ENCODE peak calls at places on chromosomes 5 and 9, in ten cellular contexts. X is body of pancreas, L is ovary, J is fibroblast of mammary gland, Y is astrocyte of the spinal cord, C is keratinocyte, U is fibroblast of the aortic adventitia, D is sigmoid colon, N is heart right ventricle, E is fibroblast of lung. R is an unnamed sample.

GRCh38 chr9:137158625-137159024 is 11.2 kb downstream of the LRRC26 start:
- DNase-seq in U (no peak), N (no peak), J (no peak), C (no peak), E (no peak), D (no peak), X (no peak), L (no peak), Y (no peak), R (no peak)

GRCh38 chr5:143650296-143650695 is 161.7 kb upstream of the HMHB1 start:
- DNase-seq in J (peak; percentile 26), L (no peak), N (no peak), E (no peak), Y (no peak), X (no peak), C (no peak), D (no peak), U (peak; percentile 53), R (no peak)

GRCh38 chr5:3187846-3188425 is 407.7 kb upstream of the IRX1 start:
- DNase-seq in J (no peak), U (no peak), C (no peak), D (no peak), N (no peak), Y (no peak), L (no peak), E (no peak), X (no peak), R (no peak)

GRCh38 chr9:76987594-76988200 is 31.8 kb upstream of the FOXB2 start:
- DNase-seq in E (peak; percentile 32), J (peak; percentile 71), N (no peak), X (peak; percentile 19), U (peak; percentile 65), Y (peak; percentile 43), C (no peak), L (no peak), D (no peak), R (peak; percentile 71)

GRCh38 chr5:65128226-65128625 is 353.5 kb downstream of the ADAMTS6 start:
- DNase-seq in N (no peak), J (no peak), U (no peak), L (no peak), E (peak; percentile 58), X (no peak), C (no peak), Y (peak; percentile 22), D (no peak), R (no peak)

GRCh38 chr5:151095341-151096000 is 14.6 kb upstream of the TNIP1 start:
- DNase-seq in D (no peak), N (peak; percentile 55), C (no peak), X (peak; percentile 90), E (peak; percentile 21), L (peak; percentile 74), U (no peak), J (peak; percentile 33), Y (peak; percentile 17), R (no peak)

GRCh38 chr5:172953776-172954189 is 5.4 kb upstream of the RPL26L1 start:
- DNase-seq in N (no peak), U (peak; percentile 96), J (peak; percentile 95), D (no peak), X (no peak), Y (peak; percentile 79), E (peak; percentile 99), L (no peak), C (no peak), R (no peak)

GRCh38 chr9:29751220-29751619 is 2177.9 kb upstream of the C9orf72 start:
- DNase-seq in X (no peak), L (no peak), C (no peak), J (no peak), Y (no peak), U (no peak), D (no peak), E (no peak), N (no peak), R (no peak)

GRCh38 chr9:114085404-114085803 is 7.3 kb upstream of the AMBP start:
- DNase-seq in L (no peak), X (no peak), N (no peak), D (peak; percentile 48), E (no peak), J (no peak), C (no peak), U (no peak), Y (no peak), R (no peak)

GRCh38 chr5:176530406-176530982 is 6.7 kb downstream of the RNF44 start:
- DNase-seq in U (no peak), L (peak; percentile 34), Y (no peak), E (no peak), N (no peak), J (no peak), C (no peak), X (no peak), D (no peak), R (no peak)

GRCh38 chr5:1727571-1727970 is 72.1 kb downstream of the MRPL36 start:
- DNase-seq in N (no peak), C (no peak), Y (no peak), D (peak; percentile 57), J (no peak), L (no peak), U (no peak), E (no peak), X (no peak), R (no peak)

GRCh38 chr5:50724262-50724661 is 57.8 kb downstream of the PARP8 start:
- DNase-seq in X (no peak), J (no peak), U (no peak), E (no peak), N (no peak), C (no peak), L (no peak), D (no peak), Y (no peak), R (no peak)

DNA sequence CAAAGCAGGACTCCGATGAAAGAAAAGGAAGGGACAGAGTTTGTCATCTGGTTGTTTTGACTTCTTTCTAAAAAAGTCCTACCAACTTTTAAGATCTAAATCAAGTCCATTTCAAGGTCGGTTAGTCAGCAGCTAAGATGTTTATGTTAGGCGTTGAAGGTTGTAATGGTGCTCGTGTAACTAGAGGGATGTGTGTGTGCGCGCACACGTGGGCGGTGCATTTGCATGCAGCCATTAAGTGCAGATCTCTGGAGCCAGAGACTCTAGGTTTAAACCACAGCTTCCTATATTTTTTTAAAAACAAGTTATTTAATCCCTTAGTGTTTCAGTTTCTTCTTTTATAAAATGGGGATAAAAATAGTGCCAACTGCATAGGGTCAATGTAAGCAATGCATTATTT is 77.0 kb upstream of the SMIM32 start:
- DNase-seq in U (no peak), X (no peak), L (no peak), E (no peak), D (no peak), Y (no peak), J (no peak), C (no peak), N (no peak), R (no peak)
- H3K4me3 ChIP-seq in U (no peak overlapping the region), X (no peak overlapping the region), L (no peak overlapping the region), E (no peak overlapping the region), D (no peak overlapping the region), Y (no peak overlapping the region), J (no peak overlapping the region), C (no peak overlapping the region), N (no peak overlapping the region), R (no peak overlapping the region)

GRCh38 chr9:99241106-99241505 is 19.0 kb downstream of the SEC61B start:
- DNase-seq in E (no peak), L (no peak), Y (no peak), C (no peak), J (no peak), D (no peak), U (no peak), X (no peak), N (no peak), R (no peak)
- TF ChIP-seq CTCF in E (no peak), L (no peak), Y (no peak), C (no peak), J (no peak), D (no peak), U (no peak), X (no peak), N (no peak), R (no peak)

GRCh38 chr5:17400724-17401508 is 97.1 kb upstream of the TAF11L2 start:
- DNase-seq in U (no peak), D (no peak), X (no peak), N (no peak), Y (no peak), L (no peak), C (no peak), J (no peak), E (no peak), R (no peak)

GRCh38 chr5:17401509-17402290 is 96.3 kb upstream of the TAF11L2 start:
- DNase-seq in N (no peak), J (no peak), X (no peak), E (no peak), C (no peak), L (no peak), U (no peak), Y (no peak), D (no peak), R (peak; percentile 84)

GRCh38 chr5:17398866-17399835 is 98.9 kb upstream of the TAF11L2 start:
- DNase-seq in J (no peak), D (no peak), Y (no peak), C (no peak), N (no peak), U (no peak), E (no peak), L (no peak), X (no peak), R (no peak)

GRCh38 chr5:17399931-17400330 is 98.1 kb upstream of the TAF11L2 start:
- DNase-seq in J (no peak), C (no peak), E (no peak), U (no peak), D (no peak), Y (no peak), L (no peak), X (no peak), N (no peak), R (no peak)

DNA sequence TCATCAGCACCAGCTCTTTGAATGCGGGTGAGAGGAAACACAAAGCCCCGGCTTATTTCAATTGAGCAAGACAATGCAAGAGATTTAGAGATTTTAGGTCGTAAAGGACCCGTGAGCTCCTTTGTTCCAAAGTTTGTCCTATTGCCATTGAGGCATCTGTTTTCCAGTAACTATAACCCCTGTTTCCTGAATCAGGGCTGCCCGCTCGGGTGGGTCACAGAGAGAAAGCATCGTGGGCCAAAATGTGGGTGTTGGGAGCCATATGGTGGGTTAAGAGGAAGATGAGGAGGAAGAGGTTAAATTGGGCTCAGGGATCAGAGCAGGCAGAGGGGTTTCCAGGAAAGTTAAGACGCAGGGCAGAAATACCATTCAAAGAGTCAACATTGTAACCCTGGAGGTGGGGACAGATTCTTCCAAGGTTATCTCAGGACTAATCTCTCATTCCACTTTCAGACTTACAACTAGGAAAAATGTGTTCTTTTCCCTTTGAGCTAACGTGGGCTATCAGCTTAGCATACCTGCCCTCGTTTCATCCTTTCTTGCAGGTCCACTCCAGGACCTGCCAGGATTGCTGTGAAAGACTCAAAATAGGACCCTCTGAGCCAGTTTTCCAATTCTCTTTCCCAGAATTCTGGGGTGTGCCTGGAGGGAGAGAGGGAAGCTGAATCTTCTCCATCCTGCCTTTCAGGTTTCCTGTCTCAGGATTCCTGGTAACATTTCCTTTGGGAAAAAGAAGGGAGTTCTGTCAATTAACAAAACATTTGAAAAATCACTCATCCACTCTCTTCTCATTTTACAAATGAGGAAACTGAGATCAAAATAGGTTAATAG is 95.5 kb upstream of the TAF11L2 start:
- DNase-seq in U (no peak), D (no peak), N (no peak), J (no peak), E (no peak), C (no peak), Y (no peak), X (no peak), L (no peak), R (no peak)
- H3K4me3 ChIP-seq in U (no peak overlapping the region), D (no peak overlapping the region), N (no peak overlapping the region), J (no peak overlapping the region), E (no peak overlapping the region), C (no peak overlapping the region), Y (no peak overlapping the region), X (no peak overlapping the region), L (no peak overlapping the region), R (peak overlapping the region; percentile 19)

GRCh38 chr5:96901384-96901783 is 25.1 kb downstream of the ERAP2 start:
- DNase-seq in X (no peak), C (no peak), N (no peak), L (no peak), D (no peak), U (no peak), J (no peak), E (no peak), Y (no peak), R (no peak)
- TF ChIP-seq CTCF in X (peak; percentile 2), C (no peak), N (no peak), L (no peak), D (no peak), U (no peak), J (no peak), E (no peak), Y (peak; percentile 9), R (no peak)

R was measured in LNCaP clone FGC.